ENCODE peak calls at places on chromosomes 6 and 20, in nine cellular contexts. B, G, V, T, U, L, W, C and Y are unnamed samples. For H3K27me3, the result is how much of the 10 kb centered on the place peaks cover.

GRCh38 chr6:136012198-136012884 is 160.8 kb downstream of the PDE7B start:
- DNase-seq in W (no peak), L (peak), G (no peak), C (peak), V (no peak), U (no peak), B (no peak), T (peak), Y (no peak)

GRCh38 chr20:60013296-60014142 is 55.3 kb downstream of the CDH26 start:
- DNase-seq in L (no peak), V (no peak), C (no peak), U (no peak), W (no peak), B (no peak), G (no peak), T (no peak), Y (no peak)

GRCh38 chr6:109493865-109494264 is 10.8 kb upstream of the ZBTB24 start:
- DNase-seq in U (no peak), L (no peak), C (no peak), V (no peak), B (no peak), W (no peak), G (no peak), T (no peak), Y (no peak)

GRCh38 chr20:53227523-53227922 is 255.4 kb downstream of the TSHZ2 start:
- DNase-seq in U (no peak), G (no peak), C (no peak), V (no peak), B (no peak), W (no peak), T (no peak), L (no peak), Y (no peak)

GRCh38 chr6:82877213-82878195 is 188.1 kb downstream of the UBE3D start:
- DNase-seq in L (peak), C (no peak), T (no peak), W (no peak), U (no peak), B (no peak), V (no peak), G (no peak), Y (no peak)

GRCh38 chr20:45993197-45993951 is 15.3 kb upstream of the MMP9 start:
- DNase-seq in G (peak), L (no peak), W (peak), B (no peak), V (no peak), U (no peak), T (peak), C (peak), Y (no peak)

GRCh38 chr6:117481278-117481925 is 1.1 kb upstream of the DCBLD1 start:
- DNase-seq in B (peak), G (peak), V (peak), T (no peak), W (no peak), C (no peak), L (no peak), U (no peak), Y (no peak)

GRCh38 chr6:117307655-117308054 is 42.3 kb downstream of the VGLL2 start:
- DNase-seq in V (no peak), G (no peak), T (no peak), U (no peak), C (no peak), L (no peak), B (no peak), W (no peak), Y (no peak)

GRCh38 chr6:105522626-105523322 is 119.9 kb upstream of the PREP start:
- DNase-seq in B (no peak), G (no peak), C (peak), U (no peak), T (peak), L (no peak), V (no peak), W (no peak), Y (no peak)

GRCh38 chr20:19826179-19826914 is 68.3 kb downstream of the RIN2 start:
- DNase-seq in T (peak), C (no peak), W (no peak), V (no peak), L (peak), B (no peak), U (peak), G (no peak), Y (no peak)

GRCh38 chr6:45115696-45116095 is 212.4 kb upstream of the RUNX2 start:
- DNase-seq in T (peak), B (no peak), G (no peak), C (peak), W (no peak), U (no peak), L (peak), V (no peak), Y (no peak)

GRCh38 chr6:168626046-168626445 is 185.1 kb downstream of the SMOC2 start:
- DNase-seq in V (no peak), T (no peak), W (peak), B (no peak), C (no peak), U (no peak), G (no peak), L (no peak), Y (no peak)

GRCh38 chr20:64069614-64070243 is 6.7 kb downstream of the TCEA2 start:
- DNase-seq in C (no peak), L (peak), W (no peak), B (no peak), V (no peak), U (peak), T (no peak), G (peak), Y (no peak)

GRCh38 chr20:57795347-57795697 is 85.5 kb upstream of the PMEPA1 start:
- DNase-seq in G (no peak), C (peak), L (no peak), T (peak), V (no peak), B (no peak), U (no peak), W (no peak), Y (no peak)

GRCh38 chr6:49543087-49543858 is 7.2 kb upstream of the C6orf141 start:
- DNase-seq in V (no peak), T (no peak), L (no peak), C (no peak), B (no peak), U (no peak), G (no peak), W (no peak), Y (no peak)

GRCh38 chr6:136253734-136254133 is 3.6 kb upstream of the MTFR2 start:
- DNase-seq in L (no peak), W (no peak), G (no peak), B (no peak), U (no peak), C (no peak), T (no peak), V (no peak), Y (no peak)

GRCh38 chr6:35494161-35494563 is 2.7 kb downstream of the TEAD3 start:
- DNase-seq in U (no peak), V (peak), L (peak), W (peak), C (peak), T (no peak), G (peak), B (no peak), Y (no peak)

GRCh38 chr6:11934638-11935037 is 77.5 kb upstream of the HIVEP1 start:
- DNase-seq in T (no peak), C (no peak), U (no peak), B (no peak), W (no peak), V (no peak), G (no peak), L (no peak), Y (no peak)

GRCh38 chr6:91029211-91029610 is 442.3 kb upstream of the MAP3K7 start:
- DNase-seq in L (no peak), V (no peak), U (peak), C (no peak), G (no peak), W (no peak), B (no peak), T (no peak), Y (no peak)

GRCh38 chr6:131898718-131899117 is 52.5 kb downstream of the CCN2 start:
- DNase-seq in B (no peak), W (no peak), V (no peak), L (no peak), C (no peak), G (no peak), U (no peak), T (no peak), Y (no peak)

GRCh38 chr6:48641544-48641943 is 530.5 kb upstream of the PTCHD4 start:
- DNase-seq in G (no peak), C (peak), U (no peak), T (peak), W (no peak), V (no peak), B (no peak), L (no peak), Y (no peak)

GRCh38 chr20:63067721-63068560 is 61.2 kb upstream of the BHLHE23 start:
- DNase-seq in T (no peak), V (peak), L (no peak), C (no peak), B (no peak), G (no peak), W (peak), U (no peak), Y (no peak)

GRCh38 chr20:2234788-2235187 is 61.0 kb upstream of the TGM3 start:
- DNase-seq in U (no peak), G (peak), L (no peak), B (no peak), C (no peak), V (no peak), T (no peak), W (no peak), Y (no peak)

GRCh38 chr6:166346995-166347394 is 4.7 kb upstream of the SFT2D1 start:
- DNase-seq in C (no peak), U (no peak), G (no peak), T (no peak), V (no peak), B (no peak), W (no peak), L (no peak), Y (no peak)

GRCh38 chr20:47492284-47492683 is 9.4 kb upstream of the NCOA3 start:
- DNase-seq in T (no peak), V (no peak), U (no peak), B (no peak), L (no peak), G (no peak), C (no peak), W (no peak), Y (no peak)
- H3K27me3 ChIP-seq in T (under half), V (under half), U (under half), B (under half), L (under half), G (under half), C (under half), W (under half), Y (under half)

GRCh38 chr6:75747371-75747984 is 1.6 kb upstream of the MYO6 start:
- DNase-seq in B (no peak), G (no peak), W (no peak), L (no peak), T (no peak), C (no peak), V (no peak), U (no peak), Y (no peak)

GRCh38 chr6:75747985-75748742 is 875 bp upstream of the MYO6 start:
- DNase-seq in W (no peak), T (no peak), L (no peak), B (no peak), C (no peak), U (no peak), G (no peak), V (no peak), Y (no peak)

GRCh38 chr6:75748743-75749538 is at the start of gene MYO6:
- DNase-seq in W (peak), B (peak), V (peak), G (peak), C (peak), T (peak), L (peak), U (peak), Y (peak)

GRCh38 chr6:75745404-75745803 is 3.6 kb upstream of the MYO6 start:
- DNase-seq in L (no peak), T (no peak), W (no peak), U (no peak), G (no peak), C (no peak), B (no peak), V (no peak), Y (no peak)

GRCh38 chr6:75743971-75744370 is 5.1 kb upstream of the MYO6 start:
- DNase-seq in V (no peak), T (no peak), B (no peak), G (no peak), L (no peak), U (no peak), W (no peak), C (no peak), Y (no peak)
- H3K27ac ChIP-seq in V (no peak), T (no peak), B (no peak), G (no peak), L (no peak), U (no peak), W (no peak), C (no peak), Y (no peak)

GRCh38 chr6:122568865-122569264 is 41.3 kb upstream of the PKIB start:
- DNase-seq in T (no peak), B (no peak), L (no peak), C (no peak), U (no peak), W (no peak), V (no peak), G (no peak), Y (no peak)

GRCh38 chr6:122565708-122566107 is 44.5 kb upstream of the PKIB start:
- DNase-seq in V (no peak), B (no peak), L (no peak), G (no peak), U (no peak), W (no peak), C (no peak), T (no peak), Y (no peak)

GRCh38 chr6:122567034-122567433 is 43.2 kb upstream of the PKIB start:
- DNase-seq in W (no peak), B (no peak), L (no peak), T (no peak), U (no peak), G (no peak), V (no peak), C (no peak), Y (no peak)

GRCh38 chr6:122569372-122569771 is 40.8 kb upstream of the PKIB start:
- DNase-seq in B (no peak), V (no peak), G (no peak), C (peak), W (no peak), U (no peak), L (no peak), T (no peak), Y (no peak)

DNA sequence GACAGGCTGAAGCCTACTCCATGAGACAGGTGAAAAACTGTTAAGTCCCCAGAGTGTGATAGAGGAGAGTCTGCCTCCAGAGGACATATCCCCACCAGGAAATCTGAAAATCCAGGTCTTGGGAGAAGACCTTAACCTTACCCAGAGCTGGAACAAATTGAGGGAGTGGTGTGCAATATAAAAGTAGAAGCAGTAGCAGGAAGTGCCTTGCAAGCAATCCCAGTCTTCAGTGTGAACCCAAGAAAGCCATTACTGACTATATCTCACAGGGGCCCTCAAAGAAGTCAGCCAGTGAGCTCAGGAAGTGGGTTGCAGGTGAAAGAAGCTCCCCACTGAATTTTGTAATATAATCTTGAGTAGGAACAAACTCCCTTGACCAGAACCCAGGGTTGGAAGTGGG is 41.9 kb upstream of the PKIB start:
- DNase-seq in B (no peak), G (no peak), T (no peak), U (no peak), W (no peak), L (no peak), V (no peak), C (no peak), Y (no peak)
- H3K4me3 ChIP-seq in B (no peak), G (no peak), T (no peak), U (no peak), W (no peak), L (no peak), V (no peak), C (no peak), Y (no peak)

GRCh38 chr6:55794136-55794812 is 81.1 kb downstream of the BMP5 start:
- DNase-seq in G (no peak), C (peak), B (no peak), L (peak), W (no peak), T (peak), U (no peak), V (no peak), Y (no peak)
- H3K27me3 ChIP-seq in G (under half), C (under half), B (under half), L (under half), W (under half), T (under half), U (under half), V (under half), Y (under half)

GRCh38 chr20:38049800-38050199 is 16.3 kb downstream of the RPRD1B start:
- DNase-seq in V (no peak), W (no peak), C (peak), L (peak), G (no peak), B (no peak), U (no peak), T (peak), Y (no peak)

GRCh38 chr20:38050691-38051090 is 17.1 kb downstream of the RPRD1B start:
- DNase-seq in W (no peak), L (no peak), B (no peak), C (peak), G (no peak), V (no peak), U (no peak), T (no peak), Y (no peak)

GRCh38 chr20:38043512-38044300 is 10.2 kb downstream of the RPRD1B start:
- DNase-seq in B (no peak), W (no peak), C (peak), L (peak), T (peak), U (no peak), G (no peak), V (no peak), Y (no peak)

GRCh38 chr20:38044685-38045084 is 11.1 kb downstream of the RPRD1B start:
- DNase-seq in G (no peak), V (no peak), W (no peak), U (no peak), T (no peak), C (no peak), B (no peak), L (no peak), Y (no peak)

GRCh38 chr20:38046572-38046971 is 13.0 kb downstream of the RPRD1B start:
- DNase-seq in V (no peak), B (no peak), G (peak), W (no peak), L (no peak), T (no peak), U (no peak), C (no peak), Y (no peak)
- H3K27ac ChIP-seq in V (peak), B (no peak), G (no peak), W (no peak), L (no peak), T (no peak), U (no peak), C (no peak), Y (no peak)